ENCODE peak calls at places on chromosomes 2 and 18, in six cellular contexts. R is psoas muscle, E is colonic mucosa, H is IMR-90, Y is A673, G is cardiac muscle cell. D is an unnamed sample.
A peak's percentile ranks its signal among the peaks of the same experiment; 100 is the strongest.

GRCh38 chr2:132752421-132753206 is 82.6 kb upstream of the LYPD1 start:
- DNase-seq in R (no peak), G (no peak), H (no peak), Y (peak; percentile 92), E (no peak), D (no peak)

GRCh38 chr2:223576873-223577272 is 25.3 kb downstream of the SCG2 start:
- DNase-seq in H (peak; percentile 98), R (no peak), G (peak; percentile 97), Y (peak; percentile 70), E (no peak), D (no peak)

GRCh38 chr2:20521682-20522189 is 74.9 kb downstream of the RHOB start:
- DNase-seq in G (no peak), H (no peak), E (no peak), Y (no peak), R (no peak), D (no peak)

GRCh38 chr2:226184940-226185575 is 614.6 kb downstream of the IRS1 start:
- DNase-seq in R (no peak), G (peak; percentile 52), H (peak; percentile 75), Y (peak; percentile 64), E (no peak), D (no peak)

GRCh38 chr2:182545420-182546167 is 118.8 kb upstream of the PDE1A start:
- DNase-seq in G (no peak), R (no peak), Y (no peak), E (no peak), H (no peak), D (no peak)

GRCh38 chr2:193331701-193332100 is 1137.0 kb upstream of the TMEFF2 start:
- DNase-seq in Y (peak; percentile 75), H (no peak), R (no peak), E (no peak), G (no peak), D (no peak)

GRCh38 chr2:8638327-8638726 is 43.5 kb upstream of the ID2 start:
- DNase-seq in G (no peak), Y (no peak), H (no peak), R (no peak), E (no peak), D (no peak)

GRCh38 chr18:36522503-36522902 is 225.0 kb downstream of the FHOD3 start:
- DNase-seq in Y (no peak), H (no peak), R (no peak), G (no peak), E (no peak), D (no peak)

GRCh38 chr2:218583983-218584850 is 15.6 kb downstream of the CNOT9 start:
- DNase-seq in H (no peak), R (no peak), E (no peak), Y (no peak), G (no peak), D (no peak)

GRCh38 chr18:47985837-47986236 is 55.4 kb upstream of the SMAD2 start:
- DNase-seq in H (no peak), G (no peak), R (no peak), E (no peak), Y (no peak), D (no peak)

GRCh38 chr2:68766378-68766845 is 31.8 kb downstream of the ARHGAP25 start:
- DNase-seq in G (peak; percentile 93), E (peak; percentile 44), H (peak; percentile 73), Y (no peak), R (no peak), D (peak; percentile 48)

GRCh38 chr2:236632295-236633218 is 62.9 kb downstream of the ACKR3 start:
- DNase-seq in H (no peak), E (no peak), Y (no peak), G (no peak), R (no peak), D (no peak)

GRCh38 chr18:8808001-8808400 is 102.6 kb downstream of the MTCL1 start:
- DNase-seq in Y (no peak), E (no peak), H (peak; percentile 75), G (no peak), R (no peak), D (no peak)

GRCh38 chr18:77131652-77132368 is 773 bp downstream of the MBP start:
- DNase-seq in G (peak; percentile 36), Y (no peak), E (peak; percentile 84), R (peak; percentile 83), H (no peak), D (peak; percentile 65)

GRCh38 chr2:30165617-30166016 is 18.8 kb downstream of the YPEL5 start:
- DNase-seq in R (no peak), E (no peak), H (no peak), Y (no peak), G (no peak), D (no peak)

GRCh38 chr18:10465157-10465990 is 10.9 kb downstream of the APCDD1 start:
- DNase-seq in R (no peak), H (no peak), G (no peak), E (no peak), Y (peak; percentile 58), D (no peak)

GRCh38 chr2:241771286-241772062 is 5.1 kb upstream of the GAL3ST2 start:
- DNase-seq in G (peak; percentile 59), R (peak; percentile 87), H (peak; percentile 17), E (no peak), Y (peak; percentile 55), D (no peak)

GRCh38 chr18:56645415-56646016 is 5.6 kb upstream of the WDR7 start:
- DNase-seq in R (no peak), G (peak; percentile 6), H (no peak), E (no peak), Y (peak; percentile 35), D (no peak)

GRCh38 chr2:188024811-188025210 is 266.9 kb upstream of the GULP1 start:
- DNase-seq in R (no peak), E (no peak), G (peak; percentile 13), H (peak; percentile 42), Y (no peak), D (no peak)

GRCh38 chr2:56132138-56132537 is 51.7 kb upstream of the CCDC85A start:
- DNase-seq in H (peak; percentile 47), G (peak; percentile 72), R (no peak), E (no peak), Y (peak; percentile 63), D (no peak)

GRCh38 chr2:197147942-197148341 is 162.6 kb downstream of the ANKRD44 start:
- DNase-seq in R (no peak), H (no peak), Y (no peak), G (no peak), E (peak; percentile 45), D (no peak)

GRCh38 chr2:197152451-197153228 is 157.9 kb downstream of the ANKRD44 start:
- DNase-seq in E (no peak), Y (no peak), G (peak; percentile 56), H (peak; percentile 72), R (no peak), D (no peak)

GRCh38 chr2:197146995-197147394 is 163.6 kb downstream of the ANKRD44 start:
- DNase-seq in Y (no peak), G (no peak), R (no peak), H (no peak), E (no peak), D (no peak)

GRCh38 chr2:197148401-197148800 is 162.2 kb downstream of the ANKRD44 start:
- DNase-seq in R (no peak), Y (no peak), G (no peak), H (no peak), E (no peak), D (no peak)

GRCh38 chr2:197149546-197149945 is 161.0 kb downstream of the ANKRD44 start:
- DNase-seq in R (no peak), E (no peak), Y (no peak), H (no peak), G (no peak), D (no peak)
- H3K4me1 ChIP-seq in R (no peaks in the 10 kb centered on the region), E (no peaks in the 10 kb centered on the region), Y (peaks cover 18% of the 10 kb centered on the region), H (peaks cover 9% of the 10 kb centered on the region), G (peaks cover 14% of the 10 kb centered on the region), D (no peaks in the 10 kb centered on the region)

GRCh38 chr2:11940799-11941198 is 194.4 kb downstream of the LPIN1 start:
- DNase-seq in H (no peak), Y (no peak), G (no peak), E (no peak), R (no peak), D (no peak)

GRCh38 chr2:11944311-11944710 is 197.9 kb downstream of the LPIN1 start:
- DNase-seq in E (no peak), H (no peak), G (no peak), Y (no peak), R (no peak), D (no peak)

GRCh38 chr2:11949732-11950503 is 203.5 kb downstream of the LPIN1 start:
- DNase-seq in E (no peak), H (no peak), Y (no peak), R (no peak), G (no peak), D (no peak)

GRCh38 chr2:11941201-11942041 is 195.0 kb downstream of the LPIN1 start:
- DNase-seq in R (no peak), Y (no peak), H (no peak), E (no peak), G (peak; percentile 16), D (no peak)

GRCh38 chr2:11945139-11946126 is 199.0 kb downstream of the LPIN1 start:
- DNase-seq in Y (no peak), G (no peak), R (no peak), H (no peak), E (no peak), D (no peak)
- H3K9me3 ChIP-seq in Y (no peaks in the 10 kb centered on the region), G (no peaks in the 10 kb centered on the region), R (no peaks in the 10 kb centered on the region), H (no peaks in the 10 kb centered on the region), E (no peaks in the 10 kb centered on the region), D (no peaks in the 10 kb centered on the region)

DNA sequence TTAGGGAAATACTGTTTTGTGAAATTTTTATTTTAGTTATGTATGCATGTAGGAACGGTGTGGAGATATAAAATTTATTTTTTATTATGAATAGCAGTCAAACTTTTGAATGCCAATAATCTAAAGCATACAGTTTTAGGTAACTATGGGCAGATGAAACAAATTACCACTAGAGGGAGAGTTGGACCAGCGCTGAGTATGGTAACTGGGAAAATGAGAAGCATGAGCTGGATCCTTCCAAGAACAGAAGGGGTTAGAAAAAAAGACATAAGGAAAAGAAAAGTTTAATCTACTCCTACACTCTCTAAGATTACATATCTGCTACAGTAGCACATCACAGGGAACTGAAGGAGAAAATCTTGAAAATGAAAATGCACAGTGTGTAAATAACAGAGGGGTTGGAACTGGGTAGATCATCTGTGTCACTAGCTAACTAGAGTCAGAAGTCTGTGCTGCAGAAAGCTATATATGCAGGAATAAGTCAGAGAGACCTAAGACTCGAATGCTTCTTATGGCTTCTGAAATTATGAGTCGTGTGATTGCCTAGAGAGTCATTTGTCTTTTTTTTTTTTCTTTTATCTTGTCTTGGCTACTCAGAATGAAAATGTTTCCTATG is 15.6 kb downstream of the REG3G start:
- DNase-seq in Y (peak; percentile 51), E (no peak), R (no peak), H (no peak), G (no peak), D (no peak)
- TF ChIP-seq CTCF in Y (peak; percentile 79), E (peak; percentile 31), R (peak; percentile 26), H (peak; percentile 16), G (no peak), D (no peak)

DNA sequence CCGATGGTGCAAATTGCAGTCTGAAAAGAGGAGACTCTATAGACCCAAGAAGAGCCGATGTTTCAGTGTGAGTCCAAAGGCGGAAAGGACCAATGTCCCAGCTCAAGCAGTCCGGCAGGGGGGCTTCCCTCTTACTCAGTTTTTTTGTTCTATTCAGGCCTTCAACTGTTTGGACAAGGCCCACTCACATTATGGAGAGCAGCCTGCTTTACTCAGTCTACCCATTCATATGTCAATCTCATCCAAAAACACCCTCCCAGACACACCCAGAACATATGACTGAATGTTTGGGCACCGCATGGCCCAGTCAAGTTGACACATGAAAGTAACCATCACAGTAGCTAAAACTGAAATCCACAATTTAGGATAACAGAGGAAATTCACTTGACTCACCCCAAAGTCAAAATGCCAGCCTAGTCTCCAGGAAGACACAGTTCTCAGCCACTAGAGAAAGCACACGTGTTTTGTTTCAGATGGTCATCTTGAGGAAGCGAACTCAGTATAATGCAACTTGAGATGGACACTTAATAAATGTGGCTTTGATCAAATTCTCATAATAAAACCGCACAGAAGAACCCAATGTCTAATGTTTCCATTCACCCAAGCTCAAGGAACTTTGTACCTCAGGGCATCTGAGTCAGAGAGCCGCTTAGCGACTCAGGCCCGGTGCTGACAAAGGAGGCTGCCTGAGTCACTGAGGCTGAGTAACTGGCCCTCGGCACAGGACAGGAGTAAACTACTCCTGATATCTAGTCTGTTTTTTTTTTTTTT is 2.4 kb downstream of the FHL2 start:
- DNase-seq in Y (no peak), G (peak; percentile 87), E (peak; percentile 75), R (peak; percentile 86), H (peak; percentile 98), D (peak; percentile 74)
- H3K4me1 ChIP-seq in Y (no peaks in the 10 kb centered on the region), G (peaks cover 20% of the 10 kb centered on the region), E (peaks cover 8% of the 10 kb centered on the region), R (peaks cover 39% of the 10 kb centered on the region), H (peaks cover 33% of the 10 kb centered on the region), D (peaks cover 58% of the 10 kb centered on the region)

D was measured in stomach.